ENCODE peak calls at places on chromosomes 12 and 14, in ten cellular contexts. One of them, this sample, is unnamed.

GRCh38 chr12:4145990-4146859 is 127.3 kb upstream of the CCND2 start:
- DNase-seq in endothelial cell of umbilical vein: no peak
- DNase-seq in tibial nerve: no peak
- DNase-seq in neural progenitor cell: no peak
- DNase-seq in Panc1: no peak
- DNase-seq in psoas muscle: no peak
- DNase-seq in upper lobe of right lung: no peak
- DNase-seq in astrocyte: no peak
- DNase-seq in ovary: no peak
- DNase-seq in uterus: no peak
- DNase-seq in this sample: no peak

GRCh38 chr12:51009038-51009437 is 17.1 kb downstream of the SLC11A2 start:
- DNase-seq in psoas muscle: peak; percentile 85
- DNase-seq in Panc1: no peak
- DNase-seq in ovary: no peak
- DNase-seq in tibial nerve: peak; percentile 72
- DNase-seq in uterus: peak; percentile 26
- DNase-seq in endothelial cell of umbilical vein: no peak
- DNase-seq in astrocyte: no peak
- DNase-seq in upper lobe of right lung: peak; percentile 88
- DNase-seq in neural progenitor cell: no peak
- DNase-seq in this sample: no peak

GRCh38 chr12:2548095-2548494 is 246.7 kb upstream of the FKBP4 start:
- DNase-seq in endothelial cell of umbilical vein: no peak
- DNase-seq in ovary: no peak
- DNase-seq in uterus: no peak
- DNase-seq in upper lobe of right lung: peak; percentile 17
- DNase-seq in tibial nerve: no peak
- DNase-seq in neural progenitor cell: no peak
- DNase-seq in psoas muscle: no peak
- DNase-seq in Panc1: no peak
- DNase-seq in astrocyte: no peak
- DNase-seq in this sample: no peak

GRCh38 chr14:96637521-96637920 is 135.3 kb downstream of the PAPOLA start:
- DNase-seq in psoas muscle: no peak
- DNase-seq in uterus: no peak
- DNase-seq in upper lobe of right lung: peak; percentile 45
- DNase-seq in endothelial cell of umbilical vein: no peak
- DNase-seq in tibial nerve: no peak
- DNase-seq in Panc1: no peak
- DNase-seq in astrocyte: no peak
- DNase-seq in neural progenitor cell: no peak
- DNase-seq in ovary: no peak
- DNase-seq in this sample: no peak

GRCh38 chr14:77265561-77266335 is 5.3 kb downstream of the NGB start:
- DNase-seq in astrocyte: no peak
- DNase-seq in endothelial cell of umbilical vein: no peak
- DNase-seq in neural progenitor cell: no peak
- DNase-seq in tibial nerve: no peak
- DNase-seq in uterus: no peak
- DNase-seq in upper lobe of right lung: no peak
- DNase-seq in psoas muscle: no peak
- DNase-seq in Panc1: no peak
- DNase-seq in ovary: no peak
- DNase-seq in this sample: no peak

GRCh38 chr12:106288510-106289195 is 13.9 kb upstream of the TCP11L2 start:
- DNase-seq in upper lobe of right lung: no peak
- DNase-seq in uterus: no peak
- DNase-seq in ovary: no peak
- DNase-seq in endothelial cell of umbilical vein: peak; percentile 69
- DNase-seq in neural progenitor cell: no peak
- DNase-seq in psoas muscle: no peak
- DNase-seq in astrocyte: peak; percentile 95
- DNase-seq in Panc1: no peak
- DNase-seq in tibial nerve: no peak
- DNase-seq in this sample: peak; percentile 83

GRCh38 chr14:89249296-89249565 is 167.8 kb downstream of the FOXN3 start:
- DNase-seq in Panc1: no peak
- DNase-seq in tibial nerve: no peak
- DNase-seq in psoas muscle: no peak
- DNase-seq in neural progenitor cell: no peak
- DNase-seq in upper lobe of right lung: no peak
- DNase-seq in uterus: no peak
- DNase-seq in endothelial cell of umbilical vein: no peak
- DNase-seq in astrocyte: no peak
- DNase-seq in ovary: no peak
- DNase-seq in this sample: peak; percentile 79

GRCh38 chr12:130552483-130552996 is 163.6 kb downstream of the RIMBP2 start:
- DNase-seq in ovary: no peak
- DNase-seq in Panc1: no peak
- DNase-seq in upper lobe of right lung: no peak
- DNase-seq in neural progenitor cell: peak; percentile 62
- DNase-seq in astrocyte: no peak
- DNase-seq in tibial nerve: no peak
- DNase-seq in psoas muscle: no peak
- DNase-seq in uterus: no peak
- DNase-seq in endothelial cell of umbilical vein: no peak
- DNase-seq in this sample: peak; percentile 22

GRCh38 chr12:54221402-54221984 is 32.7 kb upstream of the SMUG1 start:
- DNase-seq in Panc1: no peak
- DNase-seq in astrocyte: no peak
- DNase-seq in psoas muscle: no peak
- DNase-seq in upper lobe of right lung: no peak
- DNase-seq in neural progenitor cell: no peak
- DNase-seq in uterus: no peak
- DNase-seq in ovary: no peak
- DNase-seq in endothelial cell of umbilical vein: no peak
- DNase-seq in tibial nerve: no peak
- DNase-seq in this sample: no peak

GRCh38 chr12:53585726-53586125 is 40.5 kb downstream of the ATF7 start:
- DNase-seq in endothelial cell of umbilical vein: no peak
- DNase-seq in tibial nerve: no peak
- DNase-seq in neural progenitor cell: no peak
- DNase-seq in psoas muscle: no peak
- DNase-seq in Panc1: no peak
- DNase-seq in ovary: no peak
- DNase-seq in astrocyte: no peak
- DNase-seq in uterus: no peak
- DNase-seq in upper lobe of right lung: no peak
- DNase-seq in this sample: no peak

GRCh38 chr14:79809849-79810612 is 401.3 kb downstream of the DIO2 start:
- DNase-seq in ovary: no peak
- DNase-seq in Panc1: no peak
- DNase-seq in uterus: no peak
- DNase-seq in upper lobe of right lung: no peak
- DNase-seq in psoas muscle: no peak
- DNase-seq in tibial nerve: no peak
- DNase-seq in endothelial cell of umbilical vein: no peak
- DNase-seq in astrocyte: no peak
- DNase-seq in neural progenitor cell: peak; percentile 52
- DNase-seq in this sample: no peak

GRCh38 chr14:71004481-71004880 is 97.2 kb downstream of the PCNX1 start:
- DNase-seq in neural progenitor cell: no peak
- DNase-seq in psoas muscle: no peak
- DNase-seq in upper lobe of right lung: no peak
- DNase-seq in ovary: no peak
- DNase-seq in endothelial cell of umbilical vein: no peak
- DNase-seq in uterus: no peak
- DNase-seq in tibial nerve: no peak
- DNase-seq in astrocyte: no peak
- DNase-seq in Panc1: no peak
- DNase-seq in this sample: no peak

GRCh38 chr14:71003156-71003555 is 95.9 kb downstream of the PCNX1 start:
- DNase-seq in upper lobe of right lung: no peak
- DNase-seq in psoas muscle: no peak
- DNase-seq in tibial nerve: no peak
- DNase-seq in uterus: no peak
- DNase-seq in endothelial cell of umbilical vein: no peak
- DNase-seq in ovary: no peak
- DNase-seq in astrocyte: no peak
- DNase-seq in neural progenitor cell: no peak
- DNase-seq in Panc1: no peak
- DNase-seq in this sample: no peak

GRCh38 chr14:71001742-71002141 is 94.5 kb downstream of the PCNX1 start:
- DNase-seq in ovary: no peak
- DNase-seq in Panc1: no peak
- DNase-seq in upper lobe of right lung: no peak
- DNase-seq in endothelial cell of umbilical vein: no peak
- DNase-seq in uterus: no peak
- DNase-seq in tibial nerve: no peak
- DNase-seq in astrocyte: no peak
- DNase-seq in neural progenitor cell: no peak
- DNase-seq in psoas muscle: no peak
- DNase-seq in this sample: no peak

GRCh38 chr14:71006200-71006563 is 98.9 kb downstream of the PCNX1 start:
- DNase-seq in upper lobe of right lung: no peak
- DNase-seq in endothelial cell of umbilical vein: no peak
- DNase-seq in astrocyte: peak; percentile 20
- DNase-seq in neural progenitor cell: no peak
- DNase-seq in psoas muscle: no peak
- DNase-seq in tibial nerve: no peak
- DNase-seq in Panc1: no peak
- DNase-seq in ovary: no peak
- DNase-seq in uterus: no peak
- DNase-seq in this sample: no peak

DNA sequence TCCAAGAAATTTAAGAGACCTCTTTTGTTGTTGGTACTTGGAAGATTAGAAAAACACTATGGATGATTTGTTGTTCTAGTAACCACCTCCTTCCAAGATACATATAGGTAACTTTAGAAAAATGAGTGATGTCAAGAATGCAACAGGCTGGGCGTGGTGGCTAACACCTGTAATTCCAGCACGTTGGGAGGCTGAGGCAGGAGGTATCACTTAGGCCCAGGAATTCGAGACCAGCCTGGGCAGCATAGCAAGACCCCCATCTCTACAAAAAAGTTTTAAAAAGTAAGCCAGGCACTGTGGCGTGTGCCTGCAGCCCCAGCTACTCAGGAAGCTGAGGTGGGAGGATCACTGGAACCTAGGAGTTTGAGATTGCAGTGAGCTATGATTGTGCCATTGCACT is 97.8 kb downstream of the PCNX1 start:
- DNase-seq in psoas muscle: no peak
- DNase-seq in astrocyte: no peak
- DNase-seq in tibial nerve: no peak
- DNase-seq in ovary: no peak
- DNase-seq in neural progenitor cell: no peak
- DNase-seq in upper lobe of right lung: no peak
- DNase-seq in uterus: no peak
- DNase-seq in Panc1: no peak
- DNase-seq in endothelial cell of umbilical vein: no peak
- DNase-seq in this sample: no peak
- H3K27ac ChIP-seq in psoas muscle: no peak overlapping the region
- H3K27ac ChIP-seq in astrocyte: no peak overlapping the region
- H3K27ac ChIP-seq in tibial nerve: no peak overlapping the region
- H3K27ac ChIP-seq in ovary: no peak overlapping the region
- H3K27ac ChIP-seq in neural progenitor cell: no peak overlapping the region
- H3K27ac ChIP-seq in upper lobe of right lung: no peak overlapping the region
- H3K27ac ChIP-seq in uterus: no peak overlapping the region
- H3K27ac ChIP-seq in Panc1: no peak overlapping the region
- H3K27ac ChIP-seq in endothelial cell of umbilical vein: no peak overlapping the region
- H3K27ac ChIP-seq in this sample: no peak overlapping the region

GRCh38 chr14:71318097-71318459 is 410.8 kb downstream of the PCNX1 start:
- DNase-seq in upper lobe of right lung: no peak
- DNase-seq in tibial nerve: no peak
- DNase-seq in Panc1: no peak
- DNase-seq in ovary: no peak
- DNase-seq in endothelial cell of umbilical vein: no peak
- DNase-seq in neural progenitor cell: no peak
- DNase-seq in uterus: no peak
- DNase-seq in psoas muscle: no peak
- DNase-seq in astrocyte: no peak
- DNase-seq in this sample: no peak
- TF ChIP-seq CTCF in upper lobe of right lung: no peak
- TF ChIP-seq CTCF in tibial nerve: no peak
- TF ChIP-seq CTCF in Panc1: no peak
- TF ChIP-seq CTCF in ovary: no peak
- TF ChIP-seq CTCF in endothelial cell of umbilical vein: no peak
- TF ChIP-seq CTCF in neural progenitor cell: no peak
- TF ChIP-seq CTCF in uterus: no peak
- TF ChIP-seq CTCF in psoas muscle: no peak
- TF ChIP-seq CTCF in astrocyte: no peak
- TF ChIP-seq CTCF in this sample: no peak

DNA sequence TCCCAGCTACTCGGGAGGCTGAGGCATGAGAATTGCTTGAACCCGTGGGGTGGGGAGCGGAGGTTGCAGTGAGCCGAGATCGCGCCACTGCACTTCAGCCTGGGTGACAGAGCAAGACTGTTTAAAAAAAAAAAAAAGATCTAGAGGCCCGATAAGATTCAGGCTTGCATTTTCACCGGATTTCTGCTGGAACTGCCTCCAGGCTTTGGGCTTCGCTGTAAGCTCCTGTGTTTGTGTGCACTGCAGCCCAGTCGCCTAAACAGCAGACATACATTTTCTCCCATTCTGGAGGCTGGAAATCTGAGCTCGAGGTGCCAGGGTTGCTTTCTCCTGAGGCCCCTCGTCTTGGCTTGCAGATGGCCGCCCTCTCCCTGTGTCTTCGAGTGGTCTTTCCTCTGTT is 12.2 kb downstream of the BRI3BP start:
- DNase-seq in endothelial cell of umbilical vein: no peak
- DNase-seq in astrocyte: no peak
- DNase-seq in neural progenitor cell: no peak
- DNase-seq in psoas muscle: no peak
- DNase-seq in ovary: no peak
- DNase-seq in Panc1: no peak
- DNase-seq in upper lobe of right lung: no peak
- DNase-seq in uterus: no peak
- DNase-seq in tibial nerve: no peak
- DNase-seq in this sample: no peak
- H3K27ac ChIP-seq in endothelial cell of umbilical vein: no peak overlapping the region
- H3K27ac ChIP-seq in astrocyte: no peak overlapping the region
- H3K27ac ChIP-seq in neural progenitor cell: no peak overlapping the region
- H3K27ac ChIP-seq in psoas muscle: no peak overlapping the region
- H3K27ac ChIP-seq in ovary: no peak overlapping the region
- H3K27ac ChIP-seq in Panc1: no peak overlapping the region
- H3K27ac ChIP-seq in upper lobe of right lung: no peak overlapping the region
- H3K27ac ChIP-seq in uterus: no peak overlapping the region
- H3K27ac ChIP-seq in tibial nerve: no peak overlapping the region
- H3K27ac ChIP-seq in this sample: peak overlapping the region; percentile 21

DNA sequence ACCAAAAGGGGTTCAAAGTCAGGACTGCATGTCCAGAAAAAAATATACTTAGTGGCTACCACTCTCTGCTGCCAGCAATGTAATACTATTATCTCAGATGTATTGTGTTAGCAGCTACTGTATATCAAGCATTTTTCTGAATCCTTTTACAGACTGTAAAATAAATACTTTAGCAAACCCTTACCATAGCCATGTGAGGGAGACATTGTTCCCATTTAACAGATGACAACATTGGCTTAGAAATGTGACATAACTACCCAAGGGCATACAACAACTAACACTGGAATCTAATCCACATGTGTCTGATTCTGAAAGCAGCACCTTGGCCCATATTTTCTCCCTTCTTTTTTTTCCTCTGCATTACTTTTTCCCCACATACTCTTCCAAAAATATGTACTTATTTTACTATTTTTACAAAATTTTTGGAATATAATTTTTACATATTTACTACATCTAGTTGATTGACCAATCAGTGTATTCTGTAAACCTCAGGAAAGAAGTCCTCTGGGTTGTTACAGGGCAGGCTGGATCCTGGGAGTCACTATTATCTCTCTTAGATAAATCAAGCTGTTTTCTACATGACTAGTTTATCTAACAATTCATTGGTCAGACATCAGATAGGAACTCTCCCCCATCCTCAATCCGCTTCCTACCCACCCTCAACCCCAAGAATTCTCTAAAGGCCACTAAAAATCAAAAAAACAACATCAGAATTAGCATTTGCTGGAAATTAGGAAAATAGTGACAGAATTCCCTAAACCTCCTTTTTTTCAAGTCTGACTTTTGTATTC is 154.1 kb downstream of the BTG1 start:
- DNase-seq in ovary: no peak
- DNase-seq in tibial nerve: no peak
- DNase-seq in uterus: no peak
- DNase-seq in endothelial cell of umbilical vein: peak; percentile 55
- DNase-seq in neural progenitor cell: no peak
- DNase-seq in Panc1: no peak
- DNase-seq in psoas muscle: no peak
- DNase-seq in astrocyte: peak; percentile 16
- DNase-seq in upper lobe of right lung: no peak
- DNase-seq in this sample: no peak
- TF ChIP-seq CTCF in ovary: no peak
- TF ChIP-seq CTCF in tibial nerve: no peak
- TF ChIP-seq CTCF in uterus: no peak
- TF ChIP-seq CTCF in endothelial cell of umbilical vein: no peak
- TF ChIP-seq CTCF in neural progenitor cell: no peak
- TF ChIP-seq CTCF in Panc1: no peak
- TF ChIP-seq CTCF in psoas muscle: no peak
- TF ChIP-seq CTCF in astrocyte: no peak
- TF ChIP-seq CTCF in upper lobe of right lung: peak; percentile 19
- TF ChIP-seq CTCF in this sample: no peak

This sample was measured in RWPE1.